ENCODE peak calls at places on chromosomes 6 and 20, in five cellular contexts. V is A549, F is HepG2, Y is K562, O is H1. H is an unnamed sample.

GRCh38 chr6:63899550-63899949 is 263.9 kb downstream of the PHF3 start:
- DNase-seq in O (no peak), F (no peak), V (no peak), Y (no peak), H (no peak)

GRCh38 chr6:14435291-14435690 is 317.7 kb downstream of the CD83 start:
- DNase-seq in F (no peak), V (no peak), Y (no peak), O (no peak), H (no peak)

GRCh38 chr6:170111141-170111664 is 179.7 kb downstream of the DLL1 start:
- DNase-seq in O (peak), V (no peak), F (no peak), Y (no peak), H (no peak)

GRCh38 chr20:48411265-48411664 is 416.5 kb downstream of the PREX1 start:
- DNase-seq in O (no peak), Y (no peak), V (no peak), F (no peak), H (no peak)

GRCh38 chr20:61263084-61263695 is 11.1 kb downstream of the CDH4 start:
- DNase-seq in F (no peak), V (no peak), O (peak), Y (peak), H (no peak)

GRCh38 chr20:57388953-57389694 is 2.1 kb upstream of the RBM38 start:
- DNase-seq in Y (peak), V (no peak), O (peak), F (peak), H (no peak)

GRCh38 chr20:36663026-36663425 is 17.0 kb upstream of the SLA2 start:
- DNase-seq in Y (no peak), F (no peak), O (no peak), V (no peak), H (no peak)

GRCh38 chr20:35828434-35828833 is 56.6 kb downstream of the PHF20 start:
- DNase-seq in Y (no peak), O (no peak), V (no peak), F (no peak), H (no peak)

GRCh38 chr6:108541843-108542795 is 18.6 kb upstream of the FOXO3 start:
- DNase-seq in V (peak), Y (peak), O (peak), F (peak), H (no peak)

GRCh38 chr20:14865169-14865568 is 527.8 kb upstream of the FLRT3 start:
- DNase-seq in O (no peak), F (no peak), V (no peak), Y (no peak), H (no peak)
- TF ChIP-seq HDAC2 in O (no peak), F (no peak), V (no peak), Y (no peak), H (no peak)

GRCh38 chr6:88785478-88785877 is 177.9 kb downstream of the RNGTT start:
- DNase-seq in O (no peak), Y (no peak), F (no peak), V (no peak), H (no peak)
- TF ChIP-seq EP300 in O (no peak), Y (no peak), F (no peak), V (no peak), H (no peak)

GRCh38 chr6:52284460-52285173 is at the start of gene MCM3:
- DNase-seq in Y (peak), V (peak), O (peak), F (peak), H (peak)

GRCh38 chr6:52284131-52284459 is 447 bp downstream of the MCM3 start:
- DNase-seq in O (peak), Y (peak), V (no peak), F (peak), H (no peak)

GRCh38 chr6:52286798-52287432 is 2.4 kb upstream of the MCM3 start:
- DNase-seq in F (peak), O (peak), Y (peak), V (peak), H (no peak)

GRCh38 chr6:52283111-52283510 is 1.4 kb downstream of the MCM3 start:
- DNase-seq in F (no peak), O (no peak), V (no peak), Y (no peak), H (no peak)

GRCh38 chr6:52285174-52286068 is 879 bp upstream of the MCM3 start:
- DNase-seq in O (no peak), Y (peak), F (peak), V (no peak), H (no peak)
- TF ChIP-seq HDAC2 in O (no peak), Y (no peak), F (no peak), V (no peak), H (no peak)

GRCh38 chr6:73713426-73714147 is 17.6 kb downstream of the CD109 start:
- DNase-seq in F (no peak), V (no peak), Y (no peak), O (no peak), H (no peak)

GRCh38 chr6:73712536-73712935 is 16.5 kb downstream of the CD109 start:
- DNase-seq in O (no peak), Y (no peak), F (no peak), V (no peak), H (no peak)

GRCh38 chr6:73710470-73710869 is 14.5 kb downstream of the CD109 start:
- DNase-seq in V (no peak), Y (no peak), O (no peak), F (peak), H (no peak)

GRCh38 chr6:73710948-73711347 is 14.9 kb downstream of the CD109 start:
- DNase-seq in F (no peak), O (no peak), Y (no peak), V (no peak), H (no peak)

GRCh38 chr6:73714227-73714626 is 18.2 kb downstream of the CD109 start:
- DNase-seq in O (no peak), F (no peak), V (no peak), Y (no peak), H (no peak)
- TF ChIP-seq EP300 in O (no peak), F (no peak), V (no peak), Y (no peak), H (no peak)